ENCODE peak calls at places on chromosomes 3 and 15, in four cellular contexts. A is NCI-H446, R is activated T-cell treated with anti-CD3 and anti-CD28 coated beads for 4 hours, K is AG08396. H is an unnamed sample.

GRCh38 chr3:20422391-20422790 is 236.4 kb upstream of the SGO1 start:
- DNase-seq in A (no peak), R (no peak), K (no peak), H (no peak)

GRCh38 chr3:39277893-39278615 is 1.8 kb downstream of the CX3CR1 start:
- DNase-seq in A (no peak), R (no peak), K (no peak), H (no peak)

GRCh38 chr3:186990878-186991308 is 60.6 kb downstream of the ST6GAL1 start:
- DNase-seq in A (no peak), R (no peak), K (no peak), H (no peak)

GRCh38 chr3:81839504-81840094 is 78.2 kb upstream of the GBE1 start:
- DNase-seq in A (no peak), R (no peak), K (no peak), H (no peak)

GRCh38 chr3:196055683-196056270 is 26.1 kb downstream of the TFRC start:
- DNase-seq in A (no peak), R (no peak), K (no peak), H (no peak)

GRCh38 chr15:68487087-68487843 is 55.3 kb upstream of the ITGA11 start:
- DNase-seq in A (no peak), R (no peak), K (peak; percentile 34), H (no peak)

GRCh38 chr3:192986399-192986798 is 68.7 kb upstream of the MB21D2 start:
- DNase-seq in A (no peak), R (no peak), K (no peak), H (no peak)

GRCh38 chr3:150483226-150483625 is 63.1 kb downstream of the SERP1 start:
- DNase-seq in A (no peak), R (no peak), K (no peak), H (no peak)

GRCh38 chr15:92599394-92599970 is 56.1 kb downstream of the FAM174B start:
- DNase-seq in A (no peak), R (no peak), K (no peak), H (no peak)

GRCh38 chr3:12288466-12289129 is at the start of gene PPARG:
- DNase-seq in A (no peak), R (no peak), K (peak; percentile 43), H (no peak)

GRCh38 chr15:76337739-76338554 is 1.4 kb downstream of the ISL2 start:
- DNase-seq in A (no peak), R (no peak), K (no peak), H (no peak)

GRCh38 chr3:142117052-142117451 is 32.3 kb downstream of the TFDP2 start:
- DNase-seq in A (no peak), R (no peak), K (no peak), H (no peak)

GRCh38 chr3:124429129-124429815 is 301.0 kb upstream of the UMPS start:
- DNase-seq in A (peak; percentile 92), R (no peak), K (no peak), H (peak; percentile 88)

GRCh38 chr15:40248006-40248783 is 9.3 kb downstream of the PAK6 start:
- DNase-seq in A (no peak), R (no peak), K (no peak), H (no peak)

GRCh38 chr3:73508330-73508954 is 116.3 kb downstream of the PDZRN3 start:
- DNase-seq in A (peak; percentile 1), R (no peak), K (peak; percentile 47), H (no peak)

GRCh38 chr15:87874896-87875661 is 381.5 kb downstream of the NTRK3 start:
- DNase-seq in A (peak; percentile 6), R (no peak), K (no peak), H (no peak)

GRCh38 chr3:111260878-111261277 is 189.3 kb downstream of the NECTIN3 start:
- DNase-seq in A (no peak), R (no peak), K (no peak), H (no peak)

GRCh38 chr15:80264031-80264430 is 12.0 kb upstream of the CTXND1 start:
- DNase-seq in A (no peak), R (no peak), K (peak; percentile 28), H (no peak)

GRCh38 chr3:122005033-122005565 is 16.9 kb downstream of the ILDR1 start:
- DNase-seq in A (no peak), R (no peak), K (no peak), H (no peak)

GRCh38 chr15:68010366-68010765 is 43.7 kb upstream of the PIAS1 start:
- DNase-seq in A (no peak), R (no peak), K (no peak), H (no peak)

GRCh38 chr3:112531358-112531781 is 30.4 kb downstream of the ATG3 start:
- DNase-seq in A (no peak), R (no peak), K (peak; percentile 7), H (peak; percentile 5)

GRCh38 chr15:60626051-60626450 is 147.1 kb upstream of the ICE2 start:
- DNase-seq in A (no peak), R (no peak), K (no peak), H (no peak)

GRCh38 chr15:59420986-59421618 is 16.9 kb upstream of the FAM81A start:
- DNase-seq in A (no peak), R (no peak), K (peak; percentile 35), H (no peak)

GRCh38 chr15:29312387-29312786 is 42.8 kb upstream of the NSMCE3 start:
- DNase-seq in A (no peak), R (no peak), K (no peak), H (no peak)

GRCh38 chr3:168604767-168605166 is 509.0 kb upstream of the GOLIM4 start:
- DNase-seq in A (no peak), R (no peak), K (no peak), H (no peak)

GRCh38 chr3:184748219-184749135 is 36.6 kb upstream of the MAGEF1 start:
- DNase-seq in A (no peak), R (no peak), K (no peak), H (no peak)

GRCh38 chr15:50116477-50116876 is 2.6 kb downstream of the ATP8B4 start:
- DNase-seq in A (no peak), R (no peak), K (peak; percentile 12), H (no peak)

GRCh38 chr3:194711913-194712312 is 26.2 kb downstream of the FAM43A start:
- DNase-seq in A (no peak), R (no peak), K (peak; percentile 32), H (no peak)

GRCh38 chr3:188084751-188085595 is 69.0 kb upstream of the LPP start:
- DNase-seq in A (no peak), R (no peak), K (no peak), H (no peak)

GRCh38 chr15:40081691-40082194 is 26.9 kb downstream of the BMF start:
- DNase-seq in A (no peak), R (no peak), K (peak; percentile 73), H (no peak)

GRCh38 chr3:2099028-2099671 is 484 bp downstream of the CNTN4 start:
- DNase-seq in A (no peak), R (no peak), K (no peak), H (no peak)

GRCh38 chr3:149819432-149819831 is 6.4 kb downstream of the RNF13 start:
- DNase-seq in A (no peak), R (no peak), K (no peak), H (no peak)

GRCh38 chr15:60021589-60022378 is 17.7 kb downstream of the FOXB1 start:
- DNase-seq in A (no peak), R (no peak), K (no peak), H (no peak)

H was measured in NCI-H1694.